ENCODE peak calls at places on chromosome 16, in seven cellular contexts. I is GM23338; U is T-helper 9 cell; G is stimulated activated CD8-positive, alpha-beta memory T cell treated with anti-CD3 and anti-CD28 coated beads, Interleukin-2, amount 100 ng/mL, for 1 hour; A is epithelial cell of proximal tubule; K is activated T-cell treated with anti-CD3 and anti-CD28 coated beads, Interleukin-2, amount 50 U/mL, for 24 hours; V is activated CD8-positive, alpha-beta memory T cell treated with anti-CD3 and anti-CD28 coated beads for 1 hour. H is an unnamed sample.

GRCh38 chr16:8474576-8474975 is 115.7 kb downstream of the TMEM114 start:
- DNase-seq in V (no peak), I (no peak), G (no peak), U (no peak), A (no peak), K (no peak), H (no peak)

GRCh38 chr16:83137894-83138293 is 511.1 kb downstream of the CDH13 start:
- DNase-seq in A (no peak), U (no peak), G (no peak), I (no peak), K (no peak), V (no peak), H (no peak)

GRCh38 chr16:61887903-61888302 is 148.3 kb downstream of the CDH8 start:
- DNase-seq in G (no peak), A (no peak), K (no peak), U (no peak), I (no peak), V (no peak), H (no peak)

GRCh38 chr16:35510701-35511100 is 2051.3 kb downstream of the TP53TG3F start:
- DNase-seq in I (no peak), U (no peak), G (no peak), V (no peak), K (no peak), A (no peak), H (no peak)

GRCh38 chr16:29974291-29975133 is 844 bp downstream of the TAOK2 start:
- DNase-seq in U (no peak), A (no peak), G (no peak), V (no peak), K (peak; percentile 42), I (peak; percentile 24), H (no peak)

GRCh38 chr16:74019608-74020007 is 277.0 kb upstream of the PSMD7 start:
- DNase-seq in K (no peak), A (no peak), V (no peak), G (no peak), U (no peak), I (peak; percentile 85), H (no peak)

GRCh38 chr16:28202147-28202746 is 9.5 kb downstream of the XPO6 start:
- DNase-seq in V (no peak), I (peak; percentile 68), U (no peak), K (no peak), G (no peak), A (no peak), H (no peak)

GRCh38 chr16:69566437-69567030 is 768 bp downstream of the NFAT5 start:
- DNase-seq in A (no peak), G (no peak), I (peak; percentile 57), U (peak; percentile 9), K (no peak), V (no peak), H (peak; percentile 26)

GRCh38 chr16:74592847-74593246 is 14.1 kb downstream of the GLG1 start:
- DNase-seq in A (no peak), V (no peak), K (no peak), U (no peak), G (no peak), I (no peak), H (no peak)

GRCh38 chr16:24102120-24102740 is 153.9 kb upstream of the CACNG3 start:
- DNase-seq in U (no peak), K (no peak), G (no peak), V (no peak), I (peak; percentile 61), A (no peak), H (no peak)

GRCh38 chr16:75087040-75087979 is 29.3 kb downstream of the LDHD start:
- DNase-seq in V (no peak), K (no peak), A (no peak), I (no peak), U (no peak), G (no peak), H (no peak)

GRCh38 chr16:57663917-57664661 is 4.0 kb upstream of the ADGRG3 start:
- DNase-seq in G (no peak), A (no peak), K (no peak), V (no peak), U (no peak), I (no peak), H (no peak)

GRCh38 chr16:23506606-23506994 is 3.7 kb downstream of the GGA2 start:
- DNase-seq in G (no peak), V (no peak), U (no peak), A (no peak), K (no peak), I (no peak), H (no peak)

GRCh38 chr16:85757341-85757822 is 6.5 kb upstream of the C16orf74 start:
- DNase-seq in A (no peak), I (no peak), G (no peak), U (no peak), K (no peak), V (no peak), H (no peak)

GRCh38 chr16:85618509-85618908 is 5.4 kb downstream of the GSE1 start:
- DNase-seq in V (no peak), U (no peak), A (no peak), K (no peak), I (no peak), G (no peak), H (no peak)

GRCh38 chr16:72362476-72362875 is 190.5 kb upstream of the PMFBP1 start:
- DNase-seq in U (no peak), I (no peak), K (no peak), A (no peak), V (no peak), G (no peak), H (no peak)

GRCh38 chr16:12348733-12349704 is 372.5 kb downstream of the SNX29 start:
- DNase-seq in G (no peak), K (no peak), I (no peak), U (no peak), V (no peak), A (no peak), H (no peak)

GRCh38 chr16:7492122-7492521 is 159.5 kb downstream of the RBFOX1 start:
- DNase-seq in G (no peak), K (no peak), V (no peak), A (no peak), I (peak; percentile 37), U (no peak), H (no peak)

GRCh38 chr16:17364319-17365210 is 106.2 kb downstream of the XYLT1 start:
- DNase-seq in A (no peak), K (no peak), G (no peak), I (no peak), V (no peak), U (peak; percentile 46), H (no peak)

GRCh38 chr16:31428638-31429247 is 583 bp upstream of the COX6A2 start:
- DNase-seq in K (no peak), G (no peak), A (no peak), U (no peak), I (no peak), V (no peak), H (no peak)

GRCh38 chr16:67940436-67941089 is 3.4 kb downstream of the LCAT start:
- DNase-seq in K (no peak), I (no peak), U (no peak), G (no peak), V (no peak), A (no peak), H (no peak)

GRCh38 chr16:23863511-23864422 is 28.0 kb downstream of the PRKCB start:
- DNase-seq in A (no peak), V (no peak), G (no peak), U (no peak), K (no peak), I (no peak), H (no peak)

GRCh38 chr16:81885976-81886586 is 107.0 kb downstream of the PLCG2 start:
- DNase-seq in V (no peak), I (peak; percentile 87), U (no peak), G (no peak), K (no peak), A (no peak), H (peak; percentile 39)

GRCh38 chr16:8271344-8271743 is 319.0 kb downstream of the TMEM114 start:
- DNase-seq in K (no peak), I (no peak), A (no peak), G (no peak), U (no peak), V (no peak), H (no peak)

GRCh38 chr16:50210266-50211038 is 55.9 kb upstream of the ADCY7 start:
- DNase-seq in A (no peak), G (peak; percentile 24), V (peak; percentile 8), I (peak; percentile 88), K (peak; percentile 67), U (peak; percentile 26), H (peak; percentile 20)

GRCh38 chr16:81519298-81520150 is 74.9 kb downstream of the CMIP start:
- DNase-seq in V (no peak), U (no peak), A (no peak), I (no peak), G (no peak), K (no peak), H (no peak)

GRCh38 chr16:10736926-10737625 is 6.6 kb upstream of the NUBP1 start:
- DNase-seq in K (peak; percentile 63), U (peak; percentile 54), I (peak; percentile 66), G (peak; percentile 45), A (no peak), V (peak; percentile 32), H (peak; percentile 42)

H was measured in GM12891.